ENCODE peak calls at places on chromosomes 16 and 17, in nine cellular contexts. P is adrenal gland; O is colonic mucosa; K is naive thymus-derived CD4-positive, alpha-beta T cell; M is transverse colon; D is RWPE2; V is fibroblast of lung; L is AG09309; F is thoracic aorta. J is an unnamed sample.

GRCh38 chr16:58684001-58684353 is 593 bp downstream of the SLC38A7 start:
- DNase-seq in P (peak), O (no peak), K (no peak), M (no peak), D (no peak), V (peak), L (no peak), F (no peak), J (no peak)

GRCh38 chr16:83305092-83305491 is 502.7 kb upstream of the HSBP1 start:
- DNase-seq in P (no peak), O (no peak), K (no peak), M (no peak), D (no peak), V (peak), L (peak), F (no peak), J (no peak)

GRCh38 chr17:30244853-30245385 is 9.4 kb upstream of the SLC6A4 start:
- DNase-seq in P (no peak), O (no peak), K (no peak), M (no peak), D (no peak), V (peak), L (peak), F (no peak), J (no peak)

GRCh38 chr16:24568392-24568791 is 29.0 kb downstream of the RBBP6 start:
- DNase-seq in P (no peak), O (no peak), K (no peak), M (no peak), D (no peak), V (peak), L (peak), F (no peak), J (no peak)

GRCh38 chr17:2777242-2777867 is 18.9 kb upstream of the RAP1GAP2 start:
- DNase-seq in P (no peak), O (no peak), K (no peak), M (no peak), D (no peak), V (no peak), L (no peak), F (no peak), J (no peak)

GRCh38 chr17:17032131-17032692 is 10.0 kb upstream of the MPRIP start:
- DNase-seq in P (no peak), O (peak), K (no peak), M (peak), D (no peak), V (peak), L (peak), F (no peak), J (peak)

GRCh38 chr17:4708436-4708835 is 2.0 kb upstream of the ARRB2 start:
- DNase-seq in P (no peak), O (no peak), K (peak), M (no peak), D (no peak), V (no peak), L (no peak), F (no peak), J (no peak)

GRCh38 chr17:2883544-2884203 is 87.4 kb downstream of the RAP1GAP2 start:
- DNase-seq in P (peak), O (no peak), K (no peak), M (no peak), D (no peak), V (peak), L (no peak), F (no peak), J (no peak)

GRCh38 chr17:71919896-71920295 is 200.9 kb upstream of the SOX9 start:
- DNase-seq in P (no peak), O (no peak), K (no peak), M (no peak), D (no peak), V (no peak), L (no peak), F (no peak), J (no peak)

DNA sequence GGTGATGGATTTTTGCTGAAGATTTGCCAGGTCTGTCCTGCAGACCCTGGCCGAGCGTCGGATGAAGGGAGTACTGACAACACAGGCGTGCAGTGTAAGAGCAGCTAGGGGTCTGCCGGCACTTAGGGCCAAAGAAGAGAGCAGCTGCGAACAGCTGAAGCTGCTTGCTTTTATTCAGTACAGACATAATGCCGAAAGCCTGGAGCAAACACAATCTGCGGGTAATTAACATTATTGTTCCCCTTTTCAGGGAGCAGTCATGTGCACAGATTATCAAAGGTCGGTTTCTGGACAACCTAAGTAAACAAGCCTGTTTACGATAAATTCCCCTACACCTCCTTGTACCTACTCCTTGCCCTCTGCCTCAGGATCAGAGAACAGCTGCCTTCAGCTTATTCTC is 12.0 kb upstream of the KRT23 start:
- DNase-seq in P (no peak), O (no peak), K (no peak), M (no peak), D (no peak), V (no peak), L (no peak), F (no peak), J (no peak)
- H3K4me3 ChIP-seq in P (no peak), O (no peak), K (no peak), M (no peak), D (no peak), V (no peak), L (no peak), F (no peak), J (no peak)

GRCh38 chr17:37068266-37068665 is 119.5 kb downstream of the AATF start:
- DNase-seq in P (no peak), O (no peak), K (no peak), M (no peak), D (no peak), V (no peak), L (no peak), F (no peak), J (peak)
- H3K4me3 ChIP-seq in P (peak), O (no peak), K (no peak), M (no peak), D (no peak), V (no peak), L (no peak), F (no peak), J (no peak)

DNA sequence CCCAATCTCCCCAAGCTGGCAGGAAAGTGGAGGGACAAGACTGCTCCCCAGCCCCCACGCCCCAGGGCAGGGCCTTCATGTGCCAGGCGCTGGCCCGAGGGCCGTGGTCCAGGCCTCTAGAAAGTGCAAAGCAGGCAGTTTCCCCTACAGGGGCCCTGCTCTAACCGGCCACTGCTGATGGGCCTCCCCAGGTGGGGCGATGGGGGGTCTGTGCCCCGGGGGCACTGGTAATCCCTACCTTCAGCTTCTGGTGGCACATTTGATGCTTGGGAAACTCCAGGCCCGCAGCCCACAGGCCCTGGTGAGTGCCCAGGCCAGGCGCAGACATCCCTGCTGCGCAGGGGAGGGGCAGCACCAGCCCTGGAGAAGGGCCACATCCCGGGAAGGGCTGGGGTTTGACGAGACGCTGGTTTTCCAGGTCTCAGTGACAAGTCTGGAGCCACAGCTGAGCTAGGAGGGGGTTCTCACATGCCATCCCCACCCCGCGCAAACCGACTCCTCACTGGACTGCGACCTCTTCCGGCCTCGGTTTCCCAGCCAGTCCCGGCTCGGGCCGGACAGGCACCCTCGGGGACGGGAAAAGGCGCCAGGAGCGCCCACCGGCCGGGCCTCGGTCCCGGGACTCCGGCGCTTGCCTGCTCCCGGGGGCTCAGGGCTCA is 1.6 kb downstream of the DOC2B start:
- DNase-seq in P (no peak), O (no peak), K (no peak), M (no peak), D (no peak), V (no peak), L (no peak), F (no peak), J (no peak)
- H3K4me3 ChIP-seq in P (peak), O (peak), K (no peak), M (peak), D (no peak), V (no peak), L (no peak), F (peak), J (peak)

GRCh38 chr16:64051826-64052225 is 1070.0 kb downstream of the CDH11 start:
- DNase-seq in P (no peak), O (no peak), K (no peak), M (no peak), D (no peak), V (peak), L (no peak), F (no peak), J (no peak)
- H3K4me3 ChIP-seq in P (no peak), O (no peak), K (no peak), M (no peak), D (no peak), V (no peak), L (no peak), F (no peak), J (no peak)

GRCh38 chr17:27439342-27439741 is 16.9 kb upstream of the KSR1 start:
- DNase-seq in P (no peak), O (no peak), K (no peak), M (no peak), D (no peak), V (no peak), L (no peak), F (no peak), J (no peak)
- H3K4me3 ChIP-seq in P (no peak), O (no peak), K (no peak), M (no peak), D (no peak), V (no peak), L (no peak), F (no peak), J (no peak)

GRCh38 chr16:11670171-11671131 is 2.2 kb downstream of the SNN start:
- DNase-seq in P (peak), O (no peak), K (peak), M (no peak), D (no peak), V (no peak), L (no peak), F (no peak), J (no peak)
- H3K4me3 ChIP-seq in P (peak), O (no peak), K (peak), M (peak), D (no peak), V (no peak), L (no peak), F (peak), J (peak)